ENCODE peak calls at places on chromosomes 4 and X, in ten cellular contexts. One of them, this sample, is unnamed.

GRCh38 chrX:120281761-120282160 is 29.5 kb downstream of the TMEM255A start:
- DNase-seq in K562: no peak
- DNase-seq in ovary: no peak
- DNase-seq in H1: no peak
- DNase-seq in HepG2: no peak
- DNase-seq in SK-N-SH: no peak
- DNase-seq in stomach: no peak
- DNase-seq in transverse colon: no peak
- DNase-seq in tibial nerve: no peak
- DNase-seq in A549: no peak
- DNase-seq in this sample: no peak

GRCh38 chr4:1511441-1512041 is 105.3 kb upstream of the NKX1-1 start:
- DNase-seq in H1: no peak
- DNase-seq in ovary: no peak
- DNase-seq in A549: peak
- DNase-seq in tibial nerve: peak
- DNase-seq in HepG2: peak
- DNase-seq in SK-N-SH: peak
- DNase-seq in transverse colon: no peak
- DNase-seq in stomach: no peak
- DNase-seq in K562: peak
- DNase-seq in this sample: no peak

GRCh38 chr4:102438873-102439614 is 62.1 kb upstream of the NFKB1 start:
- DNase-seq in ovary: no peak
- DNase-seq in transverse colon: no peak
- DNase-seq in H1: no peak
- DNase-seq in K562: no peak
- DNase-seq in A549: peak
- DNase-seq in SK-N-SH: no peak
- DNase-seq in stomach: no peak
- DNase-seq in HepG2: peak
- DNase-seq in tibial nerve: peak
- DNase-seq in this sample: no peak

GRCh38 chr4:185811509-185812364 is at the start of gene SORBS2:
- DNase-seq in K562: no peak
- DNase-seq in HepG2: peak
- DNase-seq in transverse colon: peak
- DNase-seq in H1: no peak
- DNase-seq in SK-N-SH: peak
- DNase-seq in A549: no peak
- DNase-seq in ovary: no peak
- DNase-seq in tibial nerve: no peak
- DNase-seq in stomach: peak
- DNase-seq in this sample: peak

GRCh38 chrX:17788956-17789562 is 51.8 kb downstream of the SCML1 start:
- DNase-seq in H1: no peak
- DNase-seq in K562: peak
- DNase-seq in ovary: no peak
- DNase-seq in transverse colon: no peak
- DNase-seq in HepG2: no peak
- DNase-seq in SK-N-SH: peak
- DNase-seq in stomach: no peak
- DNase-seq in tibial nerve: no peak
- DNase-seq in A549: no peak
- DNase-seq in this sample: no peak

GRCh38 chr4:122205687-122206086 is 53.6 kb downstream of the BLTP1 start:
- DNase-seq in ovary: no peak
- DNase-seq in stomach: no peak
- DNase-seq in tibial nerve: no peak
- DNase-seq in transverse colon: no peak
- DNase-seq in A549: no peak
- DNase-seq in SK-N-SH: no peak
- DNase-seq in HepG2: no peak
- DNase-seq in H1: no peak
- DNase-seq in K562: no peak
- DNase-seq in this sample: no peak

GRCh38 chr4:157035471-157035870 is 40.5 kb upstream of the GLRB start:
- DNase-seq in K562: no peak
- DNase-seq in tibial nerve: no peak
- DNase-seq in transverse colon: no peak
- DNase-seq in SK-N-SH: no peak
- DNase-seq in A549: no peak
- DNase-seq in stomach: no peak
- DNase-seq in HepG2: no peak
- DNase-seq in H1: no peak
- DNase-seq in ovary: no peak
- DNase-seq in this sample: no peak

GRCh38 chrX:44432641-44433040 is 89.2 kb upstream of the EFHC2 start:
- DNase-seq in tibial nerve: no peak
- DNase-seq in stomach: no peak
- DNase-seq in ovary: no peak
- DNase-seq in H1: peak
- DNase-seq in HepG2: no peak
- DNase-seq in K562: no peak
- DNase-seq in A549: no peak
- DNase-seq in transverse colon: no peak
- DNase-seq in SK-N-SH: no peak
- DNase-seq in this sample: no peak

GRCh38 chrX:45667666-45668065 is 467.0 kb upstream of the DIPK2B start:
- DNase-seq in HepG2: no peak
- DNase-seq in A549: no peak
- DNase-seq in K562: no peak
- DNase-seq in H1: no peak
- DNase-seq in transverse colon: no peak
- DNase-seq in ovary: no peak
- DNase-seq in tibial nerve: no peak
- DNase-seq in stomach: no peak
- DNase-seq in SK-N-SH: no peak
- DNase-seq in this sample: no peak

GRCh38 chr4:188439641-188440311 is 300.5 kb downstream of the TRIML1 start:
- DNase-seq in tibial nerve: no peak
- DNase-seq in HepG2: no peak
- DNase-seq in SK-N-SH: peak
- DNase-seq in transverse colon: no peak
- DNase-seq in K562: no peak
- DNase-seq in stomach: peak
- DNase-seq in A549: no peak
- DNase-seq in ovary: no peak
- DNase-seq in H1: no peak
- DNase-seq in this sample: no peak

GRCh38 chrX:118116308-118117068 is at the start of gene KLHL13:
- DNase-seq in tibial nerve: peak
- DNase-seq in stomach: no peak
- DNase-seq in ovary: peak
- DNase-seq in transverse colon: peak
- DNase-seq in SK-N-SH: peak
- DNase-seq in A549: peak
- DNase-seq in H1: no peak
- DNase-seq in K562: peak
- DNase-seq in HepG2: no peak
- DNase-seq in this sample: no peak

GRCh38 chr4:139167774-139168444 is 9.1 kb downstream of the ELF2 start:
- DNase-seq in A549: peak
- DNase-seq in ovary: no peak
- DNase-seq in SK-N-SH: peak
- DNase-seq in stomach: no peak
- DNase-seq in H1: no peak
- DNase-seq in transverse colon: no peak
- DNase-seq in K562: no peak
- DNase-seq in tibial nerve: peak
- DNase-seq in HepG2: peak
- DNase-seq in this sample: no peak

GRCh38 chr4:83490876-83491450 is 6.1 kb upstream of the ABRAXAS1 start:
- DNase-seq in A549: peak
- DNase-seq in ovary: no peak
- DNase-seq in SK-N-SH: peak
- DNase-seq in tibial nerve: no peak
- DNase-seq in transverse colon: no peak
- DNase-seq in HepG2: peak
- DNase-seq in H1: no peak
- DNase-seq in K562: peak
- DNase-seq in stomach: no peak
- DNase-seq in this sample: no peak

GRCh38 chrX:104351173-104351769 is 96.5 kb upstream of the ESX1 start:
- DNase-seq in A549: peak
- DNase-seq in SK-N-SH: no peak
- DNase-seq in transverse colon: no peak
- DNase-seq in H1: no peak
- DNase-seq in stomach: no peak
- DNase-seq in HepG2: no peak
- DNase-seq in tibial nerve: no peak
- DNase-seq in ovary: no peak
- DNase-seq in K562: no peak
- DNase-seq in this sample: no peak

GRCh38 chr4:52103314-52103713 is 52.2 kb downstream of the SPATA18 start:
- DNase-seq in ovary: no peak
- DNase-seq in tibial nerve: no peak
- DNase-seq in H1: no peak
- DNase-seq in A549: no peak
- DNase-seq in transverse colon: no peak
- DNase-seq in stomach: no peak
- DNase-seq in SK-N-SH: peak
- DNase-seq in HepG2: no peak
- DNase-seq in K562: no peak
- DNase-seq in this sample: no peak

GRCh38 chrX:42519666-42520231 is 258.2 kb downstream of the PPP1R2C start:
- DNase-seq in tibial nerve: no peak
- DNase-seq in transverse colon: no peak
- DNase-seq in ovary: no peak
- DNase-seq in K562: peak
- DNase-seq in HepG2: no peak
- DNase-seq in H1: no peak
- DNase-seq in A549: no peak
- DNase-seq in stomach: no peak
- DNase-seq in SK-N-SH: no peak
- DNase-seq in this sample: no peak

GRCh38 chrX:46294234-46294633 is 251.0 kb downstream of the ZNF674 start:
- DNase-seq in transverse colon: no peak
- DNase-seq in HepG2: no peak
- DNase-seq in A549: no peak
- DNase-seq in ovary: no peak
- DNase-seq in SK-N-SH: no peak
- DNase-seq in stomach: no peak
- DNase-seq in H1: no peak
- DNase-seq in K562: no peak
- DNase-seq in tibial nerve: no peak
- DNase-seq in this sample: no peak

GRCh38 chr4:128220286-128221235 is 67.1 kb downstream of the PGRMC2 start:
- DNase-seq in H1: no peak
- DNase-seq in transverse colon: no peak
- DNase-seq in SK-N-SH: peak
- DNase-seq in stomach: no peak
- DNase-seq in HepG2: peak
- DNase-seq in K562: peak
- DNase-seq in A549: peak
- DNase-seq in ovary: no peak
- DNase-seq in tibial nerve: no peak
- DNase-seq in this sample: no peak

GRCh38 chr4:162645381-162645780 is 481.6 kb upstream of the FSTL5 start:
- DNase-seq in HepG2: peak
- DNase-seq in K562: no peak
- DNase-seq in tibial nerve: no peak
- DNase-seq in transverse colon: no peak
- DNase-seq in ovary: no peak
- DNase-seq in A549: no peak
- DNase-seq in stomach: no peak
- DNase-seq in H1: no peak
- DNase-seq in SK-N-SH: no peak
- DNase-seq in this sample: no peak
- TF ChIP-seq CTCF in HepG2: peak
- TF ChIP-seq CTCF in K562: no peak
- TF ChIP-seq CTCF in tibial nerve: peak
- TF ChIP-seq CTCF in transverse colon: peak
- TF ChIP-seq CTCF in ovary: no peak
- TF ChIP-seq CTCF in A549: peak
- TF ChIP-seq CTCF in stomach: no peak
- TF ChIP-seq CTCF in H1: no peak
- TF ChIP-seq CTCF in SK-N-SH: peak
- TF ChIP-seq CTCF in this sample: no peak

GRCh38 chr4:148999924-149000323 is 557.7 kb upstream of the NR3C2 start:
- DNase-seq in ovary: no peak
- DNase-seq in A549: no peak
- DNase-seq in K562: no peak
- DNase-seq in SK-N-SH: no peak
- DNase-seq in H1: no peak
- DNase-seq in stomach: no peak
- DNase-seq in HepG2: no peak
- DNase-seq in transverse colon: no peak
- DNase-seq in tibial nerve: no peak
- DNase-seq in this sample: no peak

GRCh38 chr4:148998719-148999118 is 556.5 kb upstream of the NR3C2 start:
- DNase-seq in tibial nerve: no peak
- DNase-seq in transverse colon: no peak
- DNase-seq in K562: no peak
- DNase-seq in HepG2: peak
- DNase-seq in stomach: no peak
- DNase-seq in SK-N-SH: peak
- DNase-seq in H1: peak
- DNase-seq in ovary: no peak
- DNase-seq in A549: no peak
- DNase-seq in this sample: no peak
- TF ChIP-seq EP300 in tibial nerve: no peak
- TF ChIP-seq EP300 in transverse colon: no peak
- TF ChIP-seq EP300 in K562: no peak
- TF ChIP-seq EP300 in HepG2: no peak
- TF ChIP-seq EP300 in stomach: no peak
- TF ChIP-seq EP300 in SK-N-SH: no peak
- TF ChIP-seq EP300 in H1: no peak
- TF ChIP-seq EP300 in ovary: no peak
- TF ChIP-seq EP300 in A549: no peak
- TF ChIP-seq EP300 in this sample: no peak

GRCh38 chrX:31057291-31057690 is 14.6 kb downstream of the FTHL17 start:
- DNase-seq in K562: no peak
- DNase-seq in H1: no peak
- DNase-seq in SK-N-SH: no peak
- DNase-seq in tibial nerve: no peak
- DNase-seq in stomach: no peak
- DNase-seq in ovary: no peak
- DNase-seq in HepG2: no peak
- DNase-seq in transverse colon: no peak
- DNase-seq in A549: no peak
- DNase-seq in this sample: no peak
- TF ChIP-seq CTCF in K562: no peak
- TF ChIP-seq CTCF in H1: no peak
- TF ChIP-seq CTCF in SK-N-SH: no peak
- TF ChIP-seq CTCF in tibial nerve: no peak
- TF ChIP-seq CTCF in stomach: no peak
- TF ChIP-seq CTCF in ovary: no peak
- TF ChIP-seq CTCF in HepG2: no peak
- TF ChIP-seq CTCF in transverse colon: no peak
- TF ChIP-seq CTCF in A549: no peak
- TF ChIP-seq CTCF in this sample: no peak

DNA sequence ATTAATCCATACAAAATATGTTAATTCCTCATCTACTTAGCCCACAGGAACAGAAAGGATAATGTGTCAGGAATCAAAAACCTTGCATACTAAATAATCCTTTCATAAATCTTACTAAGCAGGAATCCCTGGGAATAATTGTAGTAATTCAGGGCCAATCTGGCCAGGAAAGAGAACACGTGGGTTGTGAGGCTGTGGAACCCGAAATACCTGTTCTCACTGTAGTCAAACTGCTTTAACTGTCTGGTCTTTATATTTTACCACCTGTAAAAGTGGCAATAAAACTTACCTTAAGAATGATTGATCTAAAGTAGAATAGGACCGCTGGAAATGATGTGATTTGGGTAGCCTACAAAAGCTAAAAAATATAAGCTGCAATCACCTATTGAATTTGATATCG is 1620.9 kb downstream of the STIM2 start:
- DNase-seq in H1: no peak
- DNase-seq in ovary: no peak
- DNase-seq in HepG2: no peak
- DNase-seq in stomach: no peak
- DNase-seq in K562: no peak
- DNase-seq in SK-N-SH: no peak
- DNase-seq in A549: no peak
- DNase-seq in transverse colon: peak
- DNase-seq in tibial nerve: no peak
- DNase-seq in this sample: no peak
- TF ChIP-seq EP300 in H1: no peak
- TF ChIP-seq EP300 in ovary: no peak
- TF ChIP-seq EP300 in HepG2: no peak
- TF ChIP-seq EP300 in stomach: no peak
- TF ChIP-seq EP300 in K562: no peak
- TF ChIP-seq EP300 in SK-N-SH: no peak
- TF ChIP-seq EP300 in A549: no peak
- TF ChIP-seq EP300 in transverse colon: no peak
- TF ChIP-seq EP300 in tibial nerve: no peak
- TF ChIP-seq EP300 in this sample: no peak